ENCODE peak calls at places on chromosomes 7 and 10, in four cellular contexts. One of them, this sample, is unnamed.

GRCh38 chr10:7030134-7030855 is 380.5 kb downstream of the SFMBT2 start:
- DNase-seq in hepatic stellate cell: no peak
- DNase-seq in SW480: no peak
- DNase-seq in aorta: no peak
- DNase-seq in this sample: no peak

GRCh38 chr10:28873540-28873939 is 196.2 kb downstream of the BAMBI start:
- DNase-seq in aorta: no peak
- DNase-seq in hepatic stellate cell: no peak
- DNase-seq in SW480: no peak
- DNase-seq in this sample: no peak

GRCh38 chr10:61836888-61837747 is 64.4 kb upstream of the ARID5B start:
- DNase-seq in aorta: no peak
- DNase-seq in hepatic stellate cell: peak; percentile 26
- DNase-seq in SW480: peak; percentile 93
- DNase-seq in this sample: no peak

GRCh38 chr10:49657606-49658005 is 21.8 kb upstream of the C10orf53 start:
- DNase-seq in SW480: no peak
- DNase-seq in aorta: no peak
- DNase-seq in hepatic stellate cell: no peak
- DNase-seq in this sample: no peak

GRCh38 chr10:103013398-103013797 is 95.3 kb downstream of the CNNM2 start:
- DNase-seq in aorta: no peak
- DNase-seq in SW480: no peak
- DNase-seq in hepatic stellate cell: no peak
- DNase-seq in this sample: no peak

GRCh38 chr10:78726171-78726570 is 342.6 kb upstream of the ZMIZ1 start:
- DNase-seq in hepatic stellate cell: no peak
- DNase-seq in aorta: no peak
- DNase-seq in SW480: no peak
- DNase-seq in this sample: no peak

GRCh38 chr10:132684164-132684891 is 101.6 kb downstream of the NKX6-2 start:
- DNase-seq in SW480: peak; percentile 49
- DNase-seq in aorta: peak; percentile 40
- DNase-seq in hepatic stellate cell: peak; percentile 74
- DNase-seq in this sample: no peak

GRCh38 chr7:144026203-144026883 is 22.4 kb upstream of the OR2A5 start:
- DNase-seq in hepatic stellate cell: no peak
- DNase-seq in SW480: no peak
- DNase-seq in aorta: no peak
- DNase-seq in this sample: no peak

GRCh38 chr7:129376076-129376777 is 58.0 kb upstream of the STRIP2 start:
- DNase-seq in SW480: peak; percentile 63
- DNase-seq in aorta: no peak
- DNase-seq in hepatic stellate cell: peak; percentile 24
- DNase-seq in this sample: no peak

GRCh38 chr7:18538554-18539250 is 43.2 kb downstream of the HDAC9 start:
- DNase-seq in hepatic stellate cell: no peak
- DNase-seq in aorta: no peak
- DNase-seq in SW480: no peak
- DNase-seq in this sample: no peak

GRCh38 chr7:143504215-143504936 is 26.7 kb downstream of the TAS2R41 start:
- DNase-seq in hepatic stellate cell: no peak
- DNase-seq in SW480: no peak
- DNase-seq in aorta: no peak
- DNase-seq in this sample: no peak

GRCh38 chr10:124911124-124912051 is 30.5 kb upstream of the ZRANB1 start:
- DNase-seq in hepatic stellate cell: no peak
- DNase-seq in SW480: no peak
- DNase-seq in aorta: no peak
- DNase-seq in this sample: no peak

GRCh38 chr7:27095050-27095896 is 527 bp downstream of the HOXA1 start:
- DNase-seq in SW480: no peak
- DNase-seq in hepatic stellate cell: no peak
- DNase-seq in aorta: no peak
- DNase-seq in this sample: no peak

GRCh38 chr7:79453558-79454324 is at the start of gene MAGI2:
- DNase-seq in hepatic stellate cell: peak; percentile 73
- DNase-seq in SW480: no peak
- DNase-seq in aorta: peak; percentile 95
- DNase-seq in this sample: no peak

GRCh38 chr10:15842493-15843169 is 17.7 kb downstream of the MINDY3 start:
- DNase-seq in SW480: no peak
- DNase-seq in hepatic stellate cell: no peak
- DNase-seq in aorta: no peak
- DNase-seq in this sample: no peak

GRCh38 chr7:115417662-115418061 is 495.8 kb downstream of the MDFIC start:
- DNase-seq in aorta: no peak
- DNase-seq in hepatic stellate cell: no peak
- DNase-seq in SW480: no peak
- DNase-seq in this sample: no peak

GRCh38 chr7:3862774-3863173 is 561.7 kb downstream of the SDK1 start:
- DNase-seq in SW480: no peak
- DNase-seq in hepatic stellate cell: no peak
- DNase-seq in aorta: no peak
- DNase-seq in this sample: no peak

GRCh38 chr10:99619090-99619800 is 994 bp downstream of the SLC25A28 start:
- DNase-seq in SW480: no peak
- DNase-seq in hepatic stellate cell: no peak
- DNase-seq in aorta: no peak
- DNase-seq in this sample: no peak

GRCh38 chr7:4129481-4130122 is 552.5 kb upstream of the FOXK1 start:
- DNase-seq in SW480: peak; percentile 36
- DNase-seq in hepatic stellate cell: no peak
- DNase-seq in aorta: peak; percentile 62
- DNase-seq in this sample: no peak

GRCh38 chr10:49109669-49110335 is 5.5 kb downstream of the VSTM4 start:
- DNase-seq in SW480: peak; percentile 2
- DNase-seq in hepatic stellate cell: peak; percentile 27
- DNase-seq in aorta: peak; percentile 82
- DNase-seq in this sample: no peak

GRCh38 chr10:71752391-71753090 is 20.8 kb downstream of the VSIR start:
- DNase-seq in hepatic stellate cell: no peak
- DNase-seq in aorta: no peak
- DNase-seq in SW480: no peak
- DNase-seq in this sample: no peak

GRCh38 chr7:74627699-74628411 is 29.7 kb upstream of the GTF2I start:
- DNase-seq in aorta: no peak
- DNase-seq in hepatic stellate cell: no peak
- DNase-seq in SW480: peak; percentile 69
- DNase-seq in this sample: no peak

GRCh38 chr10:71068811-71069411 is 143.5 kb upstream of the UNC5B start:
- DNase-seq in SW480: peak; percentile 24
- DNase-seq in aorta: peak; percentile 90
- DNase-seq in hepatic stellate cell: peak; percentile 32
- DNase-seq in this sample: no peak

GRCh38 chr7:44220046-44220720 is 19.4 kb downstream of the YKT6 start:
- DNase-seq in hepatic stellate cell: no peak
- DNase-seq in aorta: peak; percentile 74
- DNase-seq in SW480: no peak
- DNase-seq in this sample: no peak

GRCh38 chr10:116637830-116638229 is 17.1 kb downstream of the PNLIPRP2 start:
- DNase-seq in SW480: peak; percentile 96
- DNase-seq in aorta: no peak
- DNase-seq in hepatic stellate cell: no peak
- DNase-seq in this sample: no peak

GRCh38 chr10:127040756-127041155 is 135.5 kb downstream of the DOCK1 start:
- DNase-seq in aorta: no peak
- DNase-seq in hepatic stellate cell: no peak
- DNase-seq in SW480: no peak
- DNase-seq in this sample: no peak

GRCh38 chr7:29442146-29442545 is 121.5 kb upstream of the PRR15 start:
- DNase-seq in SW480: peak; percentile 78
- DNase-seq in hepatic stellate cell: no peak
- DNase-seq in aorta: no peak
- DNase-seq in this sample: no peak

GRCh38 chr7:105087981-105088380 is 74.0 kb downstream of the KMT2E start:
- DNase-seq in aorta: no peak
- DNase-seq in SW480: no peak
- DNase-seq in hepatic stellate cell: no peak
- DNase-seq in this sample: no peak

GRCh38 chr10:7123719-7124118 is 287.1 kb downstream of the SFMBT2 start:
- DNase-seq in SW480: no peak
- DNase-seq in hepatic stellate cell: no peak
- DNase-seq in aorta: no peak
- DNase-seq in this sample: no peak

GRCh38 chr7:155256761-155257481 is 40.8 kb upstream of the INSIG1 start:
- DNase-seq in aorta: no peak
- DNase-seq in hepatic stellate cell: no peak
- DNase-seq in SW480: no peak
- DNase-seq in this sample: no peak

GRCh38 chr7:57348646-57349269 is 101.2 kb upstream of the ZNF716 start:
- DNase-seq in SW480: no peak
- DNase-seq in aorta: no peak
- DNase-seq in hepatic stellate cell: no peak
- DNase-seq in this sample: no peak

GRCh38 chr7:100516135-100516812 is 22.7 kb upstream of the AGFG2 start:
- DNase-seq in hepatic stellate cell: peak; percentile 35
- DNase-seq in aorta: no peak
- DNase-seq in SW480: peak; percentile 98
- DNase-seq in this sample: no peak

GRCh38 chr10:73931767-73932624 is 21.1 kb downstream of the PLAU start:
- DNase-seq in SW480: peak; percentile 93
- DNase-seq in aorta: no peak
- DNase-seq in hepatic stellate cell: no peak
- DNase-seq in this sample: no peak

GRCh38 chr7:50838675-50839377 is 56.1 kb upstream of the GRB10 start:
- DNase-seq in aorta: peak; percentile 91
- DNase-seq in hepatic stellate cell: peak; percentile 40
- DNase-seq in SW480: no peak
- DNase-seq in this sample: no peak

GRCh38 chr7:143227806-143228205 is 6.0 kb downstream of the TAS2R40 start:
- DNase-seq in aorta: no peak
- DNase-seq in hepatic stellate cell: no peak
- DNase-seq in SW480: no peak
- DNase-seq in this sample: no peak

GRCh38 chr7:111029574-111030357 is 61.2 kb upstream of the LRRN3 start:
- DNase-seq in hepatic stellate cell: no peak
- DNase-seq in SW480: no peak
- DNase-seq in aorta: no peak
- DNase-seq in this sample: no peak

This sample was measured in amniotic stem cell.